ENCODE peak calls at places on chromosomes 4 and X, in eight cellular contexts. One of them, this sample, is unnamed.
A peak's percentile ranks its signal among the peaks of the same experiment; 100 is the strongest.

GRCh38 chr4:120066182-120066524 is 495 bp downstream of the MAD2L1 start:
- DNase-seq in hippocampal formation: no peak
- DNase-seq in lung microvascular endothelial cell: no peak
- DNase-seq in activated CD4-positive, alpha-beta T cell treated with anti-CD3 and anti-CD28 coated beads for 1 hour: no peak
- DNase-seq in omental fat pad: no peak
- DNase-seq in Ammon's horn: no peak
- DNase-seq in astrocyte of the spinal cord: no peak
- DNase-seq in memory B cell: no peak
- DNase-seq in this sample: no peak

GRCh38 chrX:20498851-20499635 is 232.3 kb upstream of the RPS6KA3 start:
- DNase-seq in hippocampal formation: no peak
- DNase-seq in lung microvascular endothelial cell: no peak
- DNase-seq in activated CD4-positive, alpha-beta T cell treated with anti-CD3 and anti-CD28 coated beads for 1 hour: no peak
- DNase-seq in omental fat pad: no peak
- DNase-seq in Ammon's horn: no peak
- DNase-seq in astrocyte of the spinal cord: no peak
- DNase-seq in memory B cell: no peak
- DNase-seq in this sample: no peak

GRCh38 chr4:40515037-40515397 is 114.6 kb downstream of the RBM47 start:
- DNase-seq in hippocampal formation: no peak
- DNase-seq in lung microvascular endothelial cell: no peak
- DNase-seq in activated CD4-positive, alpha-beta T cell treated with anti-CD3 and anti-CD28 coated beads for 1 hour: no peak
- DNase-seq in omental fat pad: no peak
- DNase-seq in Ammon's horn: no peak
- DNase-seq in astrocyte of the spinal cord: no peak
- DNase-seq in memory B cell: no peak
- DNase-seq in this sample: no peak

GRCh38 chr4:82125863-82126297 is 247.9 kb downstream of the HNRNPD start:
- DNase-seq in hippocampal formation: no peak
- DNase-seq in lung microvascular endothelial cell: no peak
- DNase-seq in activated CD4-positive, alpha-beta T cell treated with anti-CD3 and anti-CD28 coated beads for 1 hour: no peak
- DNase-seq in omental fat pad: no peak
- DNase-seq in Ammon's horn: no peak
- DNase-seq in astrocyte of the spinal cord: no peak
- DNase-seq in memory B cell: no peak
- DNase-seq in this sample: no peak

GRCh38 chrX:38312436-38312835 is 14.9 kb downstream of the RPGR start:
- DNase-seq in hippocampal formation: no peak
- DNase-seq in lung microvascular endothelial cell: peak; percentile 80
- DNase-seq in activated CD4-positive, alpha-beta T cell treated with anti-CD3 and anti-CD28 coated beads for 1 hour: no peak
- DNase-seq in omental fat pad: no peak
- DNase-seq in Ammon's horn: no peak
- DNase-seq in astrocyte of the spinal cord: peak; percentile 74
- DNase-seq in memory B cell: no peak
- DNase-seq in this sample: no peak

GRCh38 chr4:69860007-69860406 is at the start of gene SULT1E1:
- DNase-seq in hippocampal formation: no peak
- DNase-seq in lung microvascular endothelial cell: peak; percentile 53
- DNase-seq in activated CD4-positive, alpha-beta T cell treated with anti-CD3 and anti-CD28 coated beads for 1 hour: no peak
- DNase-seq in omental fat pad: no peak
- DNase-seq in Ammon's horn: no peak
- DNase-seq in astrocyte of the spinal cord: peak; percentile 53
- DNase-seq in memory B cell: no peak
- DNase-seq in this sample: no peak

GRCh38 chrX:132745593-132745992 is 212.8 kb downstream of the HS6ST2 start:
- DNase-seq in hippocampal formation: no peak
- DNase-seq in lung microvascular endothelial cell: no peak
- DNase-seq in activated CD4-positive, alpha-beta T cell treated with anti-CD3 and anti-CD28 coated beads for 1 hour: no peak
- DNase-seq in omental fat pad: no peak
- DNase-seq in Ammon's horn: no peak
- DNase-seq in astrocyte of the spinal cord: no peak
- DNase-seq in memory B cell: no peak
- DNase-seq in this sample: no peak

GRCh38 chr4:113293043-113293560 is 243.6 kb downstream of the ANK2 start:
- DNase-seq in hippocampal formation: peak; percentile 25
- DNase-seq in lung microvascular endothelial cell: no peak
- DNase-seq in activated CD4-positive, alpha-beta T cell treated with anti-CD3 and anti-CD28 coated beads for 1 hour: no peak
- DNase-seq in omental fat pad: no peak
- DNase-seq in Ammon's horn: peak; percentile 72
- DNase-seq in astrocyte of the spinal cord: peak; percentile 78
- DNase-seq in memory B cell: no peak
- DNase-seq in this sample: peak; percentile 66

GRCh38 chr4:7335363-7336066 is 99.2 kb downstream of the PSAPL1 start:
- DNase-seq in hippocampal formation: peak; percentile 74
- DNase-seq in lung microvascular endothelial cell: peak; percentile 27
- DNase-seq in activated CD4-positive, alpha-beta T cell treated with anti-CD3 and anti-CD28 coated beads for 1 hour: no peak
- DNase-seq in omental fat pad: no peak
- DNase-seq in Ammon's horn: peak; percentile 68
- DNase-seq in astrocyte of the spinal cord: no peak
- DNase-seq in memory B cell: no peak
- DNase-seq in this sample: no peak

GRCh38 chrX:19566359-19567141 is 51.2 kb upstream of the MAP3K15 start:
- DNase-seq in hippocampal formation: no peak
- DNase-seq in lung microvascular endothelial cell: peak; percentile 39
- DNase-seq in activated CD4-positive, alpha-beta T cell treated with anti-CD3 and anti-CD28 coated beads for 1 hour: no peak
- DNase-seq in omental fat pad: no peak
- DNase-seq in Ammon's horn: no peak
- DNase-seq in astrocyte of the spinal cord: peak; percentile 54
- DNase-seq in memory B cell: peak; percentile 3
- DNase-seq in this sample: peak; percentile 25

GRCh38 chr4:144565558-144566195 is 80.3 kb upstream of the HHIP start:
- DNase-seq in hippocampal formation: no peak
- DNase-seq in lung microvascular endothelial cell: no peak
- DNase-seq in activated CD4-positive, alpha-beta T cell treated with anti-CD3 and anti-CD28 coated beads for 1 hour: no peak
- DNase-seq in omental fat pad: no peak
- DNase-seq in Ammon's horn: no peak
- DNase-seq in astrocyte of the spinal cord: peak; percentile 46
- DNase-seq in memory B cell: no peak
- DNase-seq in this sample: no peak

GRCh38 chrX:17606211-17606610 is 131.1 kb upstream of the SCML1 start:
- DNase-seq in hippocampal formation: no peak
- DNase-seq in lung microvascular endothelial cell: no peak
- DNase-seq in activated CD4-positive, alpha-beta T cell treated with anti-CD3 and anti-CD28 coated beads for 1 hour: no peak
- DNase-seq in omental fat pad: no peak
- DNase-seq in Ammon's horn: no peak
- DNase-seq in astrocyte of the spinal cord: no peak
- DNase-seq in memory B cell: no peak
- DNase-seq in this sample: no peak

GRCh38 chr4:187362937-187363336 is 632.6 kb upstream of the ZFP42 start:
- DNase-seq in hippocampal formation: no peak
- DNase-seq in lung microvascular endothelial cell: no peak
- DNase-seq in activated CD4-positive, alpha-beta T cell treated with anti-CD3 and anti-CD28 coated beads for 1 hour: no peak
- DNase-seq in omental fat pad: no peak
- DNase-seq in Ammon's horn: no peak
- DNase-seq in astrocyte of the spinal cord: no peak
- DNase-seq in memory B cell: no peak
- DNase-seq in this sample: no peak

GRCh38 chrX:100931218-100931924 is 2.7 kb upstream of the XKRX start:
- DNase-seq in hippocampal formation: no peak
- DNase-seq in lung microvascular endothelial cell: no peak
- DNase-seq in activated CD4-positive, alpha-beta T cell treated with anti-CD3 and anti-CD28 coated beads for 1 hour: no peak
- DNase-seq in omental fat pad: no peak
- DNase-seq in Ammon's horn: no peak
- DNase-seq in astrocyte of the spinal cord: no peak
- DNase-seq in memory B cell: no peak
- DNase-seq in this sample: no peak

GRCh38 chr4:1864076-1865008 is 6.9 kb upstream of the NSD2 start:
- DNase-seq in hippocampal formation: no peak
- DNase-seq in lung microvascular endothelial cell: no peak
- DNase-seq in activated CD4-positive, alpha-beta T cell treated with anti-CD3 and anti-CD28 coated beads for 1 hour: no peak
- DNase-seq in omental fat pad: no peak
- DNase-seq in Ammon's horn: no peak
- DNase-seq in astrocyte of the spinal cord: no peak
- DNase-seq in memory B cell: no peak
- DNase-seq in this sample: no peak

GRCh38 chr4:86536166-86536565 is 57.9 kb upstream of the PTPN13 start:
- DNase-seq in hippocampal formation: no peak
- DNase-seq in lung microvascular endothelial cell: no peak
- DNase-seq in activated CD4-positive, alpha-beta T cell treated with anti-CD3 and anti-CD28 coated beads for 1 hour: no peak
- DNase-seq in omental fat pad: no peak
- DNase-seq in Ammon's horn: no peak
- DNase-seq in astrocyte of the spinal cord: peak; percentile 40
- DNase-seq in memory B cell: no peak
- DNase-seq in this sample: no peak

GRCh38 chr4:138952405-138952804 is 63.2 kb upstream of the NOCT start:
- DNase-seq in hippocampal formation: no peak
- DNase-seq in lung microvascular endothelial cell: no peak
- DNase-seq in activated CD4-positive, alpha-beta T cell treated with anti-CD3 and anti-CD28 coated beads for 1 hour: no peak
- DNase-seq in omental fat pad: no peak
- DNase-seq in Ammon's horn: no peak
- DNase-seq in astrocyte of the spinal cord: peak; percentile 24
- DNase-seq in memory B cell: no peak
- DNase-seq in this sample: no peak

GRCh38 chrX:44748014-44748413 is 95.8 kb upstream of the DUSP21 start:
- DNase-seq in hippocampal formation: no peak
- DNase-seq in lung microvascular endothelial cell: peak; percentile 12
- DNase-seq in activated CD4-positive, alpha-beta T cell treated with anti-CD3 and anti-CD28 coated beads for 1 hour: no peak
- DNase-seq in omental fat pad: no peak
- DNase-seq in Ammon's horn: peak; percentile 2
- DNase-seq in astrocyte of the spinal cord: peak; percentile 7
- DNase-seq in memory B cell: no peak
- DNase-seq in this sample: no peak

GRCh38 chr4:137125011-137125410 is 407.3 kb downstream of the PCDH18 start:
- DNase-seq in hippocampal formation: no peak
- DNase-seq in lung microvascular endothelial cell: no peak
- DNase-seq in activated CD4-positive, alpha-beta T cell treated with anti-CD3 and anti-CD28 coated beads for 1 hour: no peak
- DNase-seq in omental fat pad: no peak
- DNase-seq in Ammon's horn: peak; percentile 2
- DNase-seq in astrocyte of the spinal cord: peak; percentile 31
- DNase-seq in memory B cell: no peak
- DNase-seq in this sample: peak; percentile 24

GRCh38 chr4:98977557-98977956 is 18.0 kb upstream of the METAP1 start:
- DNase-seq in hippocampal formation: no peak
- DNase-seq in lung microvascular endothelial cell: no peak
- DNase-seq in activated CD4-positive, alpha-beta T cell treated with anti-CD3 and anti-CD28 coated beads for 1 hour: no peak
- DNase-seq in omental fat pad: no peak
- DNase-seq in Ammon's horn: no peak
- DNase-seq in astrocyte of the spinal cord: no peak
- DNase-seq in memory B cell: no peak
- DNase-seq in this sample: no peak

GRCh38 chr4:139738846-139739613 is 73.4 kb downstream of the MGST2 start:
- DNase-seq in hippocampal formation: no peak
- DNase-seq in lung microvascular endothelial cell: no peak
- DNase-seq in activated CD4-positive, alpha-beta T cell treated with anti-CD3 and anti-CD28 coated beads for 1 hour: no peak
- DNase-seq in omental fat pad: no peak
- DNase-seq in Ammon's horn: no peak
- DNase-seq in astrocyte of the spinal cord: no peak
- DNase-seq in memory B cell: no peak
- DNase-seq in this sample: no peak

GRCh38 chr4:147924604-147925412 is 192.9 kb downstream of the ARHGAP10 start:
- DNase-seq in hippocampal formation: no peak
- DNase-seq in lung microvascular endothelial cell: peak; percentile 32
- DNase-seq in activated CD4-positive, alpha-beta T cell treated with anti-CD3 and anti-CD28 coated beads for 1 hour: no peak
- DNase-seq in omental fat pad: no peak
- DNase-seq in Ammon's horn: peak; percentile 68
- DNase-seq in astrocyte of the spinal cord: peak; percentile 44
- DNase-seq in memory B cell: no peak
- DNase-seq in this sample: peak; percentile 25

GRCh38 chr4:79820427-79820826 is 252.6 kb downstream of the ANTXR2 start:
- DNase-seq in hippocampal formation: no peak
- DNase-seq in lung microvascular endothelial cell: no peak
- DNase-seq in activated CD4-positive, alpha-beta T cell treated with anti-CD3 and anti-CD28 coated beads for 1 hour: no peak
- DNase-seq in omental fat pad: no peak
- DNase-seq in Ammon's horn: no peak
- DNase-seq in astrocyte of the spinal cord: no peak
- DNase-seq in memory B cell: no peak
- DNase-seq in this sample: no peak

GRCh38 chrX:23554304-23554703 is 113.0 kb upstream of the PRDX4 start:
- DNase-seq in hippocampal formation: no peak
- DNase-seq in lung microvascular endothelial cell: peak; percentile 60
- DNase-seq in activated CD4-positive, alpha-beta T cell treated with anti-CD3 and anti-CD28 coated beads for 1 hour: no peak
- DNase-seq in omental fat pad: no peak
- DNase-seq in Ammon's horn: peak; percentile 35
- DNase-seq in astrocyte of the spinal cord: peak; percentile 60
- DNase-seq in memory B cell: no peak
- DNase-seq in this sample: peak; percentile 25

This sample was measured in pons.